ENCODE peak calls at places on chromosomes 6 and 20, in nine cellular contexts. One of them, this sample, is unnamed.

GRCh38 chr20:6026051-6026450 is 27.8 kb downstream of the LRRN4 start:
- DNase-seq in EL: peak; percentile 27
- DNase-seq in activated T-cell treated with anti-CD3 and anti-CD28 coated beads, Interleukin-2, amount 50 U/mL, for 72 hours: peak; percentile 37
- DNase-seq in germinal center: no peak
- DNase-seq in AG09309: no peak
- DNase-seq in ovary: no peak
- DNase-seq in KG1: no peak
- DNase-seq in foreskin fibroblast: peak; percentile 30
- DNase-seq in DMS 273 treated with DMSO at 0.1 percent for 48 hours: no peak
- DNase-seq in this sample: no peak

GRCh38 chr6:78517399-78517798 is 350.0 kb upstream of the IRAK1BP1 start:
- DNase-seq in EL: no peak
- DNase-seq in activated T-cell treated with anti-CD3 and anti-CD28 coated beads, Interleukin-2, amount 50 U/mL, for 72 hours: no peak
- DNase-seq in germinal center: no peak
- DNase-seq in AG09309: no peak
- DNase-seq in ovary: no peak
- DNase-seq in KG1: no peak
- DNase-seq in foreskin fibroblast: no peak
- DNase-seq in DMS 273 treated with DMSO at 0.1 percent for 48 hours: no peak
- DNase-seq in this sample: no peak

GRCh38 chr6:7062445-7063162 is 45.2 kb upstream of the RREB1 start:
- DNase-seq in EL: no peak
- DNase-seq in activated T-cell treated with anti-CD3 and anti-CD28 coated beads, Interleukin-2, amount 50 U/mL, for 72 hours: no peak
- DNase-seq in germinal center: no peak
- DNase-seq in AG09309: no peak
- DNase-seq in ovary: no peak
- DNase-seq in KG1: no peak
- DNase-seq in foreskin fibroblast: no peak
- DNase-seq in DMS 273 treated with DMSO at 0.1 percent for 48 hours: no peak
- DNase-seq in this sample: no peak

GRCh38 chr6:113495521-113495920 is 361.6 kb upstream of the MARCKS start:
- DNase-seq in EL: peak; percentile 86
- DNase-seq in activated T-cell treated with anti-CD3 and anti-CD28 coated beads, Interleukin-2, amount 50 U/mL, for 72 hours: no peak
- DNase-seq in germinal center: no peak
- DNase-seq in AG09309: peak; percentile 40
- DNase-seq in ovary: no peak
- DNase-seq in KG1: no peak
- DNase-seq in foreskin fibroblast: peak; percentile 78
- DNase-seq in DMS 273 treated with DMSO at 0.1 percent for 48 hours: no peak
- DNase-seq in this sample: no peak

GRCh38 chr6:136644597-136644952 is 94.4 kb upstream of the MAP7 start:
- DNase-seq in EL: no peak
- DNase-seq in activated T-cell treated with anti-CD3 and anti-CD28 coated beads, Interleukin-2, amount 50 U/mL, for 72 hours: no peak
- DNase-seq in germinal center: no peak
- DNase-seq in AG09309: no peak
- DNase-seq in ovary: no peak
- DNase-seq in KG1: no peak
- DNase-seq in foreskin fibroblast: no peak
- DNase-seq in DMS 273 treated with DMSO at 0.1 percent for 48 hours: no peak
- DNase-seq in this sample: no peak

GRCh38 chr6:82017316-82017715 is 230.2 kb downstream of the IBTK start:
- DNase-seq in EL: peak; percentile 86
- DNase-seq in activated T-cell treated with anti-CD3 and anti-CD28 coated beads, Interleukin-2, amount 50 U/mL, for 72 hours: no peak
- DNase-seq in germinal center: no peak
- DNase-seq in AG09309: peak; percentile 72
- DNase-seq in ovary: peak; percentile 76
- DNase-seq in KG1: no peak
- DNase-seq in foreskin fibroblast: peak; percentile 89
- DNase-seq in DMS 273 treated with DMSO at 0.1 percent for 48 hours: peak; percentile 67
- DNase-seq in this sample: no peak

GRCh38 chr6:149925253-149925973 is 2.5 kb upstream of the RAET1G start:
- DNase-seq in EL: peak; percentile 26
- DNase-seq in activated T-cell treated with anti-CD3 and anti-CD28 coated beads, Interleukin-2, amount 50 U/mL, for 72 hours: no peak
- DNase-seq in germinal center: no peak
- DNase-seq in AG09309: no peak
- DNase-seq in ovary: peak; percentile 45
- DNase-seq in KG1: no peak
- DNase-seq in foreskin fibroblast: no peak
- DNase-seq in DMS 273 treated with DMSO at 0.1 percent for 48 hours: no peak
- DNase-seq in this sample: peak; percentile 59

GRCh38 chr6:47098570-47098993 is 56.5 kb upstream of the ADGRF1 start:
- DNase-seq in EL: no peak
- DNase-seq in activated T-cell treated with anti-CD3 and anti-CD28 coated beads, Interleukin-2, amount 50 U/mL, for 72 hours: no peak
- DNase-seq in germinal center: no peak
- DNase-seq in AG09309: no peak
- DNase-seq in ovary: peak; percentile 30
- DNase-seq in KG1: no peak
- DNase-seq in foreskin fibroblast: peak; percentile 55
- DNase-seq in DMS 273 treated with DMSO at 0.1 percent for 48 hours: no peak
- DNase-seq in this sample: no peak

GRCh38 chr6:4728949-4729348 is 47.3 kb upstream of the CDYL start:
- DNase-seq in EL: no peak
- DNase-seq in activated T-cell treated with anti-CD3 and anti-CD28 coated beads, Interleukin-2, amount 50 U/mL, for 72 hours: no peak
- DNase-seq in germinal center: no peak
- DNase-seq in AG09309: no peak
- DNase-seq in ovary: no peak
- DNase-seq in KG1: no peak
- DNase-seq in foreskin fibroblast: no peak
- DNase-seq in DMS 273 treated with DMSO at 0.1 percent for 48 hours: no peak
- DNase-seq in this sample: no peak

GRCh38 chr20:64050261-64051032 is 1.0 kb upstream of the SOX18 start:
- DNase-seq in EL: no peak
- DNase-seq in activated T-cell treated with anti-CD3 and anti-CD28 coated beads, Interleukin-2, amount 50 U/mL, for 72 hours: no peak
- DNase-seq in germinal center: no peak
- DNase-seq in AG09309: no peak
- DNase-seq in ovary: no peak
- DNase-seq in KG1: no peak
- DNase-seq in foreskin fibroblast: no peak
- DNase-seq in DMS 273 treated with DMSO at 0.1 percent for 48 hours: no peak
- DNase-seq in this sample: no peak

GRCh38 chr6:35719830-35720733 is 16.8 kb upstream of the ARMC12 start:
- DNase-seq in EL: peak; percentile 29
- DNase-seq in activated T-cell treated with anti-CD3 and anti-CD28 coated beads, Interleukin-2, amount 50 U/mL, for 72 hours: peak; percentile 26
- DNase-seq in germinal center: peak; percentile 76
- DNase-seq in AG09309: no peak
- DNase-seq in ovary: peak; percentile 46
- DNase-seq in KG1: peak; percentile 72
- DNase-seq in foreskin fibroblast: peak; percentile 49
- DNase-seq in DMS 273 treated with DMSO at 0.1 percent for 48 hours: no peak
- DNase-seq in this sample: peak; percentile 77

GRCh38 chr6:19368511-19368910 is 468.7 kb upstream of the ID4 start:
- DNase-seq in EL: peak; percentile 8
- DNase-seq in activated T-cell treated with anti-CD3 and anti-CD28 coated beads, Interleukin-2, amount 50 U/mL, for 72 hours: no peak
- DNase-seq in germinal center: no peak
- DNase-seq in AG09309: peak; percentile 48
- DNase-seq in ovary: no peak
- DNase-seq in KG1: no peak
- DNase-seq in foreskin fibroblast: peak; percentile 38
- DNase-seq in DMS 273 treated with DMSO at 0.1 percent for 48 hours: no peak
- DNase-seq in this sample: no peak